ENCODE peak calls at places on chromosomes 11 and 22, in eight cellular contexts. U is HCEC 1CT; I is IMR-90; H is Daoy; Q is H7; L is activated CD8-positive, alpha-beta memory T cell treated with anti-CD3 and anti-CD28 coated beads, Interleukin-2, amount 10 ng/mL, durations not matched to agents 7 days and 5 days; N is left ventricle myocardium inferior; F is T-helper 2 cell. C is an unnamed sample.

GRCh38 chr22:44180706-44181032 is at the start of gene PARVG:
- DNase-seq in Q (peak), F (no peak), U (no peak), N (no peak), I (no peak), L (peak), H (peak), C (no peak)

GRCh38 chr22:49010901-49011300 is 816.8 kb downstream of the BRD1 start:
- DNase-seq in N (no peak), I (no peak), L (peak), F (no peak), H (no peak), U (no peak), Q (no peak), C (no peak)

GRCh38 chr22:34475886-34476285 is 555.6 kb upstream of the LARGE1 start:
- DNase-seq in I (no peak), H (no peak), F (no peak), N (no peak), Q (no peak), L (no peak), U (no peak), C (peak)

GRCh38 chr11:69000831-69001245 is 12.2 kb downstream of the MRGPRF start:
- DNase-seq in Q (peak), H (peak), N (no peak), L (no peak), I (peak), U (peak), F (no peak), C (peak)

GRCh38 chr11:69361048-69361447 is 67.1 kb downstream of the MYEOV start:
- DNase-seq in H (no peak), N (no peak), L (no peak), Q (no peak), F (no peak), U (no peak), I (no peak), C (no peak)

GRCh38 chr11:120612363-120613263 is 101.1 kb downstream of the GRIK4 start:
- DNase-seq in N (peak), L (peak), I (peak), H (peak), U (peak), Q (no peak), F (no peak), C (no peak)

GRCh38 chr11:74397531-74398243 is 546 bp downstream of the PGM2L1 start:
- DNase-seq in I (peak), N (no peak), L (peak), H (peak), Q (peak), F (no peak), U (peak), C (no peak)

GRCh38 chr11:1574256-1575242 is 2.5 kb upstream of the DUSP8 start:
- DNase-seq in I (peak), U (peak), N (peak), H (peak), Q (peak), F (peak), L (peak), C (peak)

GRCh38 chr11:76652989-76653673 is 17.4 kb downstream of the LRRC32 start:
- DNase-seq in Q (no peak), H (no peak), N (no peak), U (no peak), I (no peak), F (no peak), L (no peak), C (no peak)

GRCh38 chr11:118211006-118211405 is 13.8 kb downstream of the JAML start:
- DNase-seq in N (no peak), U (no peak), H (peak), Q (peak), F (no peak), I (no peak), L (no peak), C (peak)

GRCh38 chr22:48950151-48950915 is 877.3 kb downstream of the BRD1 start:
- DNase-seq in N (no peak), Q (peak), U (no peak), F (no peak), H (peak), I (no peak), L (peak), C (no peak)

GRCh38 chr11:70569173-70569890 is 171.0 kb downstream of the CTTN start:
- DNase-seq in N (no peak), U (no peak), H (no peak), Q (peak), L (no peak), F (no peak), I (no peak), C (no peak)

GRCh38 chr11:84552791-84553190 is 1074.4 kb downstream of the DLG2 start:
- DNase-seq in I (no peak), L (no peak), F (no peak), H (no peak), U (no peak), Q (no peak), N (no peak), C (no peak)

GRCh38 chr11:130858215-130858614 is 58.1 kb downstream of the SNX19 start:
- DNase-seq in H (no peak), U (no peak), L (no peak), N (no peak), I (no peak), Q (peak), F (no peak), C (no peak)

GRCh38 chr11:108912587-108912986 is 247.7 kb downstream of the DDX10 start:
- DNase-seq in Q (no peak), L (no peak), F (no peak), N (no peak), U (peak), I (peak), H (no peak), C (no peak)

GRCh38 chr22:42881982-42882656 is 25.0 kb upstream of the ARFGAP3 start:
- DNase-seq in U (no peak), F (no peak), N (no peak), Q (peak), H (no peak), L (no peak), I (no peak), C (no peak)

GRCh38 chr22:18031670-18032454 is 7.5 kb upstream of the MICAL3 start:
- DNase-seq in Q (no peak), N (peak), H (peak), F (no peak), I (peak), U (peak), L (no peak), C (peak)

GRCh38 chr22:33859311-33859710 is 61.0 kb downstream of the LARGE1 start:
- DNase-seq in I (no peak), F (no peak), H (no peak), L (no peak), U (no peak), N (no peak), Q (no peak), C (no peak)

GRCh38 chr11:10414659-10415058 is 40.4 kb upstream of the AMPD3 start:
- DNase-seq in H (no peak), I (peak), U (no peak), L (peak), N (peak), F (no peak), Q (no peak), C (no peak)

GRCh38 chr11:5224538-5225479 is 2.1 kb downstream of the HBB start:
- DNase-seq in H (no peak), F (no peak), I (no peak), Q (no peak), U (no peak), N (no peak), L (no peak), C (no peak)

GRCh38 chr11:115775846-115776245 is 271.6 kb upstream of the CADM1 start:
- DNase-seq in F (no peak), N (no peak), H (no peak), L (no peak), U (no peak), Q (no peak), I (no peak), C (no peak)

GRCh38 chr11:115848614-115849013 is 344.4 kb upstream of the CADM1 start:
- DNase-seq in I (no peak), N (no peak), U (no peak), H (no peak), L (no peak), F (no peak), Q (no peak), C (no peak)

GRCh38 chr11:73551697-73552096 is 46.2 kb downstream of the FAM168A start:
- DNase-seq in U (no peak), F (no peak), I (no peak), L (no peak), H (no peak), Q (no peak), N (no peak), C (no peak)